ENCODE peak calls at places on chromosome 4, in eight cellular contexts. K is AG10803, O is stomach, Z is mucosa of descending colon, I is HCT116, F is mammary epithelial cell, H is lower lobe of right lung, J is epithelial cell of proximal tubule. V is an unnamed sample.

GRCh38 chr4:84690481-84690880 is 107.6 kb downstream of the CDS1 start:
- DNase-seq in F (no peak), H (no peak), K (no peak), O (no peak), J (no peak), Z (no peak), I (no peak), V (no peak)

GRCh38 chr4:74714731-74715130 is 79.6 kb downstream of the BTC start:
- DNase-seq in I (no peak), Z (no peak), J (no peak), F (no peak), O (no peak), K (no peak), H (no peak), V (no peak)

GRCh38 chr4:146165840-146166239 is 9.7 kb upstream of the LSM6 start:
- DNase-seq in F (peak), Z (no peak), I (no peak), H (no peak), J (peak), O (no peak), K (peak), V (no peak)

GRCh38 chr4:48300004-48300403 is 30.4 kb upstream of the TEC start:
- DNase-seq in J (no peak), F (no peak), H (no peak), K (peak), Z (no peak), O (no peak), I (no peak), V (no peak)

GRCh38 chr4:134365852-134366251 is 164.3 kb upstream of the PABPC4L start:
- DNase-seq in K (peak), Z (no peak), I (no peak), J (no peak), F (no peak), O (no peak), H (no peak), V (no peak)

GRCh38 chr4:66094070-66094469 is 423.8 kb upstream of the EPHA5 start:
- DNase-seq in I (no peak), Z (no peak), J (no peak), O (no peak), H (no peak), K (no peak), F (no peak), V (no peak)

GRCh38 chr4:20813698-20814097 is 113.4 kb downstream of the PACRGL start:
- DNase-seq in F (no peak), J (no peak), K (peak), I (no peak), Z (no peak), O (no peak), H (no peak), V (no peak)

GRCh38 chr4:10237131-10237530 is 120.5 kb upstream of the WDR1 start:
- DNase-seq in Z (no peak), O (no peak), J (no peak), K (no peak), I (no peak), F (no peak), H (no peak), V (no peak)

GRCh38 chr4:88138561-88138960 is 19.9 kb downstream of the ABCG2 start:
- DNase-seq in K (peak), Z (no peak), J (peak), F (peak), O (no peak), H (no peak), I (no peak), V (no peak)

GRCh38 chr4:66590488-66591215 is 920.4 kb upstream of the EPHA5 start:
- DNase-seq in H (no peak), K (no peak), I (no peak), Z (no peak), F (no peak), O (no peak), J (no peak), V (no peak)

GRCh38 chr4:38723114-38723513 is 59.1 kb downstream of the KLF3 start:
- DNase-seq in O (no peak), H (no peak), Z (no peak), J (no peak), I (no peak), K (no peak), F (no peak), V (no peak)

GRCh38 chr4:124111922-124112321 is 600.6 kb downstream of the ANKRD50 start:
- DNase-seq in J (peak), F (peak), Z (no peak), H (no peak), K (peak), I (peak), O (no peak), V (peak)

GRCh38 chr4:105277702-105278101 is 131.0 kb downstream of the TET2 start:
- DNase-seq in Z (no peak), H (no peak), J (no peak), I (no peak), F (no peak), O (no peak), K (no peak), V (no peak)

GRCh38 chr4:65302145-65302544 is 368.1 kb downstream of the EPHA5 start:
- DNase-seq in H (no peak), F (no peak), J (no peak), I (no peak), Z (no peak), K (no peak), O (no peak), V (no peak)

GRCh38 chr4:185276036-185276435 is 66.6 kb downstream of the SNX25 start:
- DNase-seq in J (no peak), Z (no peak), I (no peak), H (no peak), F (peak), O (no peak), K (peak), V (no peak)

GRCh38 chr4:117479673-117480072 is 394.3 kb upstream of the TRAM1L1 start:
- DNase-seq in I (no peak), K (no peak), O (no peak), H (no peak), F (peak), J (no peak), Z (no peak), V (no peak)

GRCh38 chr4:30720656-30721352 is 635 bp downstream of the PCDH7 start:
- DNase-seq in O (no peak), F (no peak), K (peak), I (no peak), H (no peak), Z (peak), J (no peak), V (no peak)

GRCh38 chr4:39620551-39620950 is 18.1 kb downstream of the SMIM14 start:
- DNase-seq in J (no peak), O (no peak), K (no peak), I (no peak), F (no peak), Z (no peak), H (no peak), V (no peak)

GRCh38 chr4:54929459-54929858 is 195.9 kb downstream of the KDR start:
- DNase-seq in Z (no peak), H (no peak), I (no peak), J (no peak), K (peak), O (no peak), F (no peak), V (no peak)

GRCh38 chr4:80360900-80361299 is 25.4 kb downstream of the CFAP299 start:
- DNase-seq in H (no peak), I (no peak), J (no peak), Z (no peak), F (no peak), K (no peak), O (no peak), V (no peak)

GRCh38 chr4:10164877-10165283 is 48.3 kb upstream of the WDR1 start:
- DNase-seq in Z (peak), K (peak), J (no peak), I (peak), F (no peak), H (no peak), O (peak), V (no peak)

GRCh38 chr4:158055668-158056067 is 117.2 kb downstream of the GASK1B start:
- DNase-seq in O (no peak), J (no peak), K (peak), Z (no peak), H (no peak), F (no peak), I (no peak), V (no peak)

GRCh38 chr4:184019084-184019483 is 114.0 kb downstream of the STOX2 start:
- DNase-seq in J (no peak), K (peak), F (peak), O (no peak), H (no peak), Z (no peak), I (no peak), V (no peak)

GRCh38 chr4:185127021-185127925 is 15.8 kb upstream of the SLC25A4 start:
- DNase-seq in F (peak), H (peak), J (no peak), Z (no peak), K (no peak), O (no peak), I (no peak), V (peak)

GRCh38 chr4:8830611-8831200 is 40.9 kb downstream of the HMX1 start:
- DNase-seq in J (no peak), Z (no peak), K (no peak), I (no peak), F (no peak), O (peak), H (peak), V (no peak)

DNA sequence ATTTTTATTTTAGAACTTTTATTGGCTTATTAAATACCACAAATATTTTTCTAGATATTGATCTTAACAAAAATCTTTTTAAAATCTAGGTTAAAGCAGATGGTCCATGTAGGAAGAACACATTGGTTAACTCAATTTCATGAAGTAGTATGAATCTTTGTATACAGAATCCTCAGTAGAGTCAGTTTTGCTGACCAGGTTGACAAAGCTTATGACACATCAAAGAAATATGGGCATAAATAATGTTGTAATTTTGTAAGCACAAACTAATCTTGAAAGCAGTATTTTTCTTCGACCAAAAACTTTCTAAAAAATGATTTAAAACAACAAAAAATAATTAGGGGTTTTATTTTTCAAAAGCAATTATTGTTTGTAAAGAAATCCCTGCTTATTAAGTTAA is 479.3 kb upstream of the PCDH10 start:
- DNase-seq in K (no peak), J (no peak), F (no peak), Z (no peak), H (no peak), I (no peak), O (no peak), V (no peak)
- TF ChIP-seq CTCF in K (no peak), J (no peak), F (no peak), Z (no peak), H (no peak), I (no peak), O (no peak), V (no peak)

GRCh38 chr4:140426610-140427103 is 791 bp downstream of the CLGN start:
- DNase-seq in K (no peak), J (no peak), O (no peak), H (no peak), I (no peak), F (no peak), Z (no peak), V (peak)
- TF ChIP-seq CTCF in K (no peak), J (peak), O (no peak), H (no peak), I (no peak), F (no peak), Z (no peak), V (peak)

GRCh38 chr4:81465668-81466357 is 5.9 kb downstream of the RASGEF1B start:
- DNase-seq in K (no peak), H (no peak), J (no peak), I (no peak), Z (no peak), F (no peak), O (no peak), V (no peak)

GRCh38 chr4:81468685-81469084 is 3.0 kb downstream of the RASGEF1B start:
- DNase-seq in J (no peak), O (no peak), I (no peak), Z (no peak), H (no peak), K (no peak), F (no peak), V (no peak)

GRCh38 chr4:81466841-81467671 is 4.7 kb downstream of the RASGEF1B start:
- DNase-seq in I (peak), K (peak), F (peak), J (peak), O (peak), Z (peak), H (no peak), V (peak)

GRCh38 chr4:81469774-81470455 is 1.8 kb downstream of the RASGEF1B start:
- DNase-seq in K (no peak), O (no peak), H (no peak), Z (no peak), F (no peak), I (no peak), J (peak), V (no peak)

GRCh38 chr4:81467672-81467964 is 4.1 kb downstream of the RASGEF1B start:
- DNase-seq in K (no peak), O (no peak), J (no peak), F (no peak), H (no peak), Z (no peak), I (no peak), V (no peak)
- TF ChIP-seq CTCF in K (no peak), O (no peak), J (no peak), F (no peak), H (no peak), Z (no peak), I (no peak), V (no peak)

GRCh38 chr4:85964298-85964697 is 395.6 kb downstream of the MAPK10 start:
- DNase-seq in I (no peak), J (no peak), K (no peak), O (no peak), Z (peak), H (no peak), F (peak), V (no peak)
- TF ChIP-seq CTCF in I (peak), J (peak), K (peak), O (no peak), Z (no peak), H (no peak), F (no peak), V (no peak)